ENCODE peak calls at places on chromosome 3, in six cellular contexts. X is H1, Y is upper lobe of left lung, I is sigmoid colon, B is transverse colon, G is K562. H is an unnamed sample.

GRCh38 chr3:140206196-140207040 is 271.4 kb downstream of the CLSTN2 start:
- DNase-seq in I (no peak), G (no peak), Y (no peak), X (no peak), B (no peak), H (no peak)

GRCh38 chr3:146746190-146746589 is 141.0 kb upstream of the PLSCR5 start:
- DNase-seq in B (no peak), G (no peak), I (no peak), Y (no peak), X (no peak), H (no peak)

GRCh38 chr3:146543461-146544012 is 870 bp downstream of the PLSCR1 start:
- DNase-seq in I (no peak), X (no peak), G (peak), B (no peak), Y (peak), H (no peak)

GRCh38 chr3:67405193-67405592 is 249.2 kb downstream of the SUCLG2 start:
- DNase-seq in I (no peak), Y (no peak), B (no peak), G (no peak), X (no peak), H (no peak)

GRCh38 chr3:54527953-54528352 is 399.9 kb downstream of the LRTM1 start:
- DNase-seq in G (no peak), B (no peak), Y (no peak), I (no peak), X (no peak), H (no peak)

GRCh38 chr3:6282920-6283319 is 578.0 kb upstream of the GRM7 start:
- DNase-seq in G (no peak), Y (no peak), X (no peak), B (no peak), I (peak), H (no peak)

GRCh38 chr3:126127904-126128303 is 44.0 kb upstream of the SLC41A3 start:
- DNase-seq in B (no peak), G (no peak), X (peak), Y (no peak), I (no peak), H (peak)

GRCh38 chr3:77320514-77320913 is 280.6 kb downstream of the ROBO2 start:
- DNase-seq in Y (no peak), B (no peak), I (no peak), X (no peak), G (peak), H (no peak)

GRCh38 chr3:108602249-108602934 is 12.9 kb downstream of the DZIP3 start:
- DNase-seq in I (no peak), B (no peak), G (no peak), X (no peak), Y (no peak), H (no peak)

GRCh38 chr3:123244128-123244527 is 42.4 kb downstream of the SEC22A start:
- DNase-seq in B (no peak), X (no peak), Y (peak), I (no peak), G (peak), H (no peak)

GRCh38 chr3:129263161-129263910 is 13.9 kb downstream of the COPG1 start:
- DNase-seq in B (no peak), X (no peak), G (no peak), Y (no peak), I (peak), H (no peak)

GRCh38 chr3:36063992-36064391 is 316.3 kb upstream of the STAC start:
- DNase-seq in G (no peak), I (no peak), X (no peak), Y (no peak), B (no peak), H (no peak)

GRCh38 chr3:8629151-8630021 is 15.2 kb downstream of the SSUH2 start:
- DNase-seq in G (peak), B (peak), I (peak), X (no peak), Y (peak), H (peak)

GRCh38 chr3:175486255-175486654 is 627.1 kb downstream of the NAALADL2 start:
- DNase-seq in B (no peak), I (no peak), Y (no peak), G (no peak), X (no peak), H (no peak)

GRCh38 chr3:146465713-146466465 is 3.5 kb downstream of the PLSCR2 start:
- DNase-seq in Y (no peak), B (no peak), G (no peak), I (no peak), X (no peak), H (no peak)

GRCh38 chr3:12309716-12310115 is 20.8 kb downstream of the PPARG start:
- DNase-seq in Y (no peak), I (no peak), X (no peak), B (no peak), G (no peak), H (no peak)

GRCh38 chr3:154766765-154767503 is 313.2 kb upstream of the MME start:
- DNase-seq in X (no peak), Y (no peak), B (peak), I (no peak), G (no peak), H (no peak)

DNA sequence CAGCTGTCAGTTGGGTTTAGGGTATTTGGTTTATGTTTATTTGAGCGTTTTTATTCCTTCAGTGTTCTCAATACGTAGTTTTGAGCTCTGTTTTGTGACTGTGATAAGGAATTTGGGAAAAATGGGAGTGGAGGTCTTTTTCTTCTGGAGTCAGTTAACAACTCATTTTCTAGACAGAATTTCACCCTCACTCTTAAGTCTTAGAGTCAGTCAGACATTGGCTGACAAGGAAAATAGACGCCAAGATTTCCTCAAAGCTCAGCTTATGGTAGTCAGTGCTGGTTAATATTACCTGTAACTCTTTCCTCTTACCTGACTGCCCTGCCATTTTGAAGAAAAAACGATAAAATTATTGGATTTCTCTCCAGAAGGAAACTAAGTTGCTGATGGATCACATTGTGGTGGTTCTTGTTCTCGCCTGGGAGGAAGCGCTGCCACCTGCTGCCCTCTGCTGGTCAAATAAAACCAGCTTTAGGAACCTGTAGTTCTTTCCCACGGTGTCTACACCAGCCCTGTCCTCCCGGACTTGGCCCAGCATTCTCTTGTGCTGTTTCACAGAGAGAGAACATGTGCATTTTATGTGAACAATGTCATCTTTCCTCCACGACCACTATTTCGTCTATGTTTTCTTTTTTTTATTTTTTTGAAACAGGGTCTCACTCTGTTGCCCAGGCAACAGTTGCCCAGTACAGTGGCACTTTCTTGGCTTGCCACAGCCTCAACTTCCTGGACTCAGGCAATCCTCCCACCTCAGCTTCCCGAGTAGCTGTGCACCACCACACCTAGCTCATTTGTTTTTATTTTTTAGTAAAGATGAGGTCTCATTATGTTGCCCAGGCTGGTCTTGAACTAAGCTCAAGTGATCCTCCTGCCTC is 41.4 kb upstream of the UMPS start:
- DNase-seq in Y (peak), I (peak), G (peak), X (peak), B (peak), H (peak)
- H3K27ac ChIP-seq in Y (no peak), I (no peak), G (no peak), X (no peak), B (no peak), H (no peak)

DNA sequence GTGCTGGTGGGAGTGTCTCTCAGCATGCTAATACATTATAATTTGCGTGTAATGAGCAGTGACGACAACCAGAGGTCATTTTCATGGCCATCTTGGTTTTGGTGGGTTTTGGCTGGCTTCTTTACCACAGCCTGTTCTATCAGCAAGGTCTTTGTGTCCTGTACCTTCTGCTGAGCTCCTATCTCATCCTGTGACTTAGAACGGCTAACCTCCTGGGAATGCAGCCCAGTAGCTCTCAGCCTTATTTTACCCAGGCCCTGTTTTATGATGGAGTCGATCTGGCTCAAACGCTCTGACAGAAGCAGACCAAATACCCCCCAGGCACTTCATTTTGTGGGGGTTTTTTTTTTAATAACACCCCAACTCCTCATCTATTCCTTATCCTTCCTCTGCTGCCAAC is 102.8 kb upstream of the RARB start:
- DNase-seq in Y (no peak), B (no peak), I (no peak), G (no peak), X (no peak), H (no peak)
- TF ChIP-seq POLR2AphosphoS5 in Y (no peak), B (no peak), I (no peak), G (no peak), X (no peak), H (no peak)

GRCh38 chr3:52268036-52268435 is 10.4 kb downstream of the WDR82 start:
- DNase-seq in G (no peak), B (no peak), Y (no peak), I (no peak), X (no peak), H (no peak)
- TF ChIP-seq EP300 in G (no peak), B (no peak), Y (no peak), I (no peak), X (no peak), H (no peak)

GRCh38 chr3:73772599-73772998 is 147.9 kb upstream of the PDZRN3 start:
- DNase-seq in Y (no peak), I (no peak), X (no peak), G (no peak), B (no peak), H (no peak)
- H3K27ac ChIP-seq in Y (no peak), I (no peak), X (no peak), G (no peak), B (no peak), H (no peak)

GRCh38 chr3:48770187-48770502 is 53.1 kb upstream of the IP6K2 start:
- DNase-seq in Y (no peak), B (no peak), I (no peak), X (no peak), G (no peak), H (no peak)

GRCh38 chr3:48765376-48765775 is 48.4 kb upstream of the IP6K2 start:
- DNase-seq in X (no peak), G (no peak), I (no peak), B (no peak), Y (no peak), H (peak)
- TF ChIP-seq POLR2AphosphoS5 in X (no peak), G (no peak), I (no peak), B (no peak), Y (no peak), H (no peak)

GRCh38 chr3:188019761-188020160 is 134.2 kb upstream of the LPP start:
- DNase-seq in I (no peak), B (no peak), G (no peak), X (no peak), Y (no peak), H (no peak)

GRCh38 chr3:188026191-188026968 is 127.6 kb upstream of the LPP start:
- DNase-seq in I (no peak), B (no peak), Y (no peak), G (no peak), X (no peak), H (no peak)

GRCh38 chr3:188025555-188025954 is 128.4 kb upstream of the LPP start:
- DNase-seq in I (no peak), G (no peak), X (no peak), Y (no peak), B (peak), H (no peak)

GRCh38 chr3:188021041-188021440 is 132.9 kb upstream of the LPP start:
- DNase-seq in B (no peak), X (no peak), I (no peak), G (no peak), Y (no peak), H (no peak)

GRCh38 chr3:188021502-188022040 is 132.4 kb upstream of the LPP start:
- DNase-seq in X (no peak), G (no peak), I (no peak), B (no peak), Y (no peak), H (no peak)
- TF ChIP-seq EP300 in X (no peak), G (no peak), I (no peak), B (no peak), Y (no peak), H (no peak)

H was measured in stomach.